ENCODE peak calls at places on chromosomes 13 and 19, in eight cellular contexts. L, O, V, J, M, R, X and Y are unnamed samples.

GRCh38 chr13:106416645-106417044 is 118.8 kb downstream of the EFNB2 start:
- DNase-seq in V (no peak), M (no peak), R (no peak), J (no peak), O (no peak), X (no peak), L (no peak), Y (no peak)

GRCh38 chr19:23474172-23474571 is 78.9 kb upstream of the ZNF91 start:
- DNase-seq in V (no peak), J (no peak), O (no peak), L (no peak), X (no peak), M (no peak), R (no peak), Y (no peak)

GRCh38 chr13:24187185-24187584 is 26.7 kb downstream of the SPATA13 start:
- DNase-seq in O (peak; percentile 22), V (no peak), J (peak; percentile 91), L (no peak), M (no peak), R (no peak), X (no peak), Y (no peak)

GRCh38 chr19:28454083-28454482 is 758.9 kb downstream of the UQCRFS1 start:
- DNase-seq in M (no peak), J (no peak), R (no peak), X (no peak), L (no peak), O (no peak), V (no peak), Y (no peak)

GRCh38 chr13:24680258-24680920 is at the start of gene ATP12A:
- DNase-seq in X (no peak), V (no peak), J (no peak), R (no peak), L (no peak), M (peak; percentile 38), O (peak; percentile 40), Y (peak; percentile 46)

GRCh38 chr19:4909172-4909896 is at the start of gene UHRF1:
- DNase-seq in X (peak; percentile 55), M (peak; percentile 73), V (no peak), O (peak; percentile 46), J (no peak), L (no peak), R (no peak), Y (peak; percentile 48)

GRCh38 chr13:99659234-99659633 is 158.0 kb downstream of the TM9SF2 start:
- DNase-seq in J (no peak), M (no peak), O (no peak), R (no peak), X (no peak), V (no peak), L (no peak), Y (peak; percentile 15)

GRCh38 chr19:14363203-14364097 is 17.8 kb upstream of the ADGRE5 start:
- DNase-seq in O (peak; percentile 69), V (peak; percentile 88), X (no peak), R (peak; percentile 87), L (no peak), J (peak; percentile 27), M (no peak), Y (peak; percentile 71)

GRCh38 chr13:113041821-113042335 is 63.7 kb upstream of the F7 start:
- DNase-seq in R (peak; percentile 7), V (no peak), J (no peak), O (no peak), L (no peak), M (no peak), X (no peak), Y (no peak)

GRCh38 chr13:45674908-45675307 is 27.2 kb upstream of the CBY2 start:
- DNase-seq in O (peak; percentile 41), R (no peak), J (no peak), V (no peak), M (no peak), X (no peak), L (no peak), Y (no peak)

GRCh38 chr13:29595380-29596063 is at the start of gene SLC7A1:
- DNase-seq in L (peak; percentile 69), V (peak; percentile 75), X (peak; percentile 72), O (peak; percentile 94), M (peak; percentile 84), J (peak; percentile 64), R (peak; percentile 77), Y (peak; percentile 77)

GRCh38 chr19:5193192-5193591 is 147.4 kb downstream of the PTPRS start:
- DNase-seq in M (no peak), J (no peak), V (no peak), R (no peak), O (no peak), X (no peak), L (no peak), Y (no peak)

GRCh38 chr19:6761053-6761676 is 6.1 kb downstream of the SH2D3A start:
- DNase-seq in L (no peak), M (no peak), X (no peak), J (no peak), O (no peak), V (no peak), R (no peak), Y (no peak)

GRCh38 chr13:33323766-33324525 is 38.4 kb upstream of the STARD13 start:
- DNase-seq in X (no peak), J (no peak), R (no peak), V (no peak), M (no peak), L (no peak), O (no peak), Y (no peak)

GRCh38 chr19:48085904-48086864 is 24.4 kb downstream of the PLA2G4C start:
- DNase-seq in M (no peak), O (no peak), L (no peak), X (no peak), R (no peak), J (no peak), V (no peak), Y (no peak)

GRCh38 chr13:25761041-25761440 is 290.8 kb downstream of the SHISA2 start:
- DNase-seq in J (no peak), V (no peak), L (no peak), O (no peak), M (no peak), X (no peak), R (no peak), Y (no peak)

GRCh38 chr19:49492573-49493411 is 3.4 kb upstream of the RPS11 start:
- DNase-seq in J (no peak), L (no peak), O (no peak), V (no peak), R (no peak), M (no peak), X (no peak), Y (no peak)

GRCh38 chr19:6802336-6803035 is 30.0 kb downstream of the VAV1 start:
- DNase-seq in R (peak; percentile 10), V (peak; percentile 59), L (peak; percentile 8), J (peak; percentile 92), X (no peak), O (no peak), M (peak; percentile 64), Y (peak; percentile 42)

GRCh38 chr13:95261956-95262355 is 39.3 kb downstream of the ABCC4 start:
- DNase-seq in L (no peak), X (no peak), M (no peak), R (no peak), V (no peak), O (no peak), J (no peak), Y (no peak)

GRCh38 chr19:44596428-44597130 is 16.8 kb upstream of the IGSF23 start:
- DNase-seq in L (no peak), J (no peak), V (no peak), O (peak; percentile 81), M (no peak), R (no peak), X (no peak), Y (peak; percentile 75)

GRCh38 chr13:24168392-24168750 is 7.9 kb downstream of the SPATA13 start:
- DNase-seq in J (no peak), O (no peak), X (no peak), M (no peak), R (no peak), V (no peak), L (no peak), Y (no peak)

GRCh38 chr13:110475117-110475516 is 86.4 kb downstream of the RAB20 start:
- DNase-seq in O (no peak), X (no peak), J (no peak), M (no peak), R (no peak), L (no peak), V (no peak), Y (no peak)

GRCh38 chr19:14517446-14517839 is 754 bp downstream of the DNAJB1 start:
- DNase-seq in L (no peak), R (no peak), M (no peak), X (no peak), V (no peak), O (no peak), J (no peak), Y (no peak)

GRCh38 chr19:46381346-46381745 is 32.0 kb downstream of the CCDC8 start:
- DNase-seq in L (no peak), X (no peak), R (no peak), J (no peak), V (no peak), O (no peak), M (no peak), Y (no peak)

GRCh38 chr13:106610511-106610910 is 42.6 kb upstream of the ARGLU1 start:
- DNase-seq in V (no peak), J (no peak), R (no peak), L (no peak), O (peak; percentile 42), X (no peak), M (no peak), Y (no peak)

GRCh38 chr19:38402967-38403674 is at the start of gene FAM98C:
- DNase-seq in O (peak; percentile 99), L (peak; percentile 92), J (peak; percentile 88), X (peak; percentile 98), R (peak; percentile 97), M (peak; percentile 97), V (peak; percentile 97), Y (peak; percentile 97)

GRCh38 chr19:30224689-30225606 is 147.2 kb upstream of the ZNF536 start:
- DNase-seq in R (no peak), O (peak; percentile 22), V (no peak), J (no peak), M (no peak), X (peak; percentile 67), L (peak; percentile 76), Y (no peak)

GRCh38 chr19:23273022-23273593 is 22.9 kb upstream of the ZNF724 start:
- DNase-seq in X (peak; percentile 30), M (no peak), J (no peak), V (no peak), L (peak; percentile 39), O (no peak), R (no peak), Y (peak; percentile 50)

GRCh38 chr13:32852568-32852967 is 163.7 kb upstream of the KL start:
- DNase-seq in O (no peak), R (no peak), J (no peak), M (no peak), V (no peak), L (peak; percentile 30), X (no peak), Y (no peak)

GRCh38 chr13:41411536-41411935 is 45.8 kb upstream of the RGCC start:
- DNase-seq in L (peak; percentile 8), J (no peak), R (no peak), M (no peak), O (peak; percentile 55), V (no peak), X (no peak), Y (no peak)

GRCh38 chr13:25742220-25742619 is 309.6 kb downstream of the SHISA2 start:
- DNase-seq in M (no peak), V (no peak), R (no peak), O (no peak), L (no peak), J (no peak), X (no peak), Y (no peak)

GRCh38 chr19:4034048-4035017 is 26.8 kb downstream of the PIAS4 start:
- DNase-seq in M (no peak), O (no peak), J (no peak), R (no peak), V (no peak), L (peak; percentile 84), X (no peak), Y (no peak)

GRCh38 chr13:60986301-60986700 is 429.3 kb downstream of the PCDH20 start:
- DNase-seq in M (no peak), O (no peak), J (no peak), V (no peak), L (no peak), X (no peak), R (no peak), Y (no peak)

GRCh38 chr13:111051041-111051440 is 64.1 kb upstream of the ARHGEF7 start:
- DNase-seq in V (no peak), M (no peak), O (no peak), J (no peak), R (no peak), X (no peak), L (no peak), Y (no peak)